ENCODE peak calls at places on chromosomes 1 and 21, in six cellular contexts. One of them, this sample, is unnamed.
A peak's percentile ranks its signal among the peaks of the same experiment; 100 is the strongest.

GRCh38 chr1:60103186-60103585 is 29.6 kb upstream of the C1orf87 start:
- DNase-seq in lung: no peak
- DNase-seq in endodermal cell: no peak
- DNase-seq in neural progenitor cell: no peak
- DNase-seq in fibroblast of lung: peak; percentile 54
- DNase-seq in stomach: no peak
- DNase-seq in this sample: no peak

GRCh38 chr1:234733427-234733826 is 123.4 kb upstream of the IRF2BP2 start:
- DNase-seq in lung: no peak
- DNase-seq in endodermal cell: no peak
- DNase-seq in neural progenitor cell: no peak
- DNase-seq in fibroblast of lung: no peak
- DNase-seq in stomach: no peak
- DNase-seq in this sample: no peak

GRCh38 chr1:22366346-22366745 is 85.3 kb upstream of the ZBTB40 start:
- DNase-seq in lung: no peak
- DNase-seq in endodermal cell: no peak
- DNase-seq in neural progenitor cell: no peak
- DNase-seq in fibroblast of lung: no peak
- DNase-seq in stomach: no peak
- DNase-seq in this sample: no peak

GRCh38 chr1:7454895-7455784 is 316.0 kb upstream of the VAMP3 start:
- DNase-seq in lung: no peak
- DNase-seq in endodermal cell: no peak
- DNase-seq in neural progenitor cell: no peak
- DNase-seq in fibroblast of lung: peak; percentile 75
- DNase-seq in stomach: no peak
- DNase-seq in this sample: no peak

GRCh38 chr1:87129606-87130005 is 199.1 kb upstream of the LMO4 start:
- DNase-seq in lung: no peak
- DNase-seq in endodermal cell: peak; percentile 31
- DNase-seq in neural progenitor cell: no peak
- DNase-seq in fibroblast of lung: no peak
- DNase-seq in stomach: no peak
- DNase-seq in this sample: no peak

GRCh38 chr21:41958886-41959563 is 5.2 kb upstream of the C2CD2 start:
- DNase-seq in lung: no peak
- DNase-seq in endodermal cell: peak; percentile 39
- DNase-seq in neural progenitor cell: no peak
- DNase-seq in fibroblast of lung: no peak
- DNase-seq in stomach: no peak
- DNase-seq in this sample: peak; percentile 87

GRCh38 chr1:12435639-12436344 is 182.2 kb downstream of the DHRS3 start:
- DNase-seq in lung: no peak
- DNase-seq in endodermal cell: no peak
- DNase-seq in neural progenitor cell: no peak
- DNase-seq in fibroblast of lung: peak; percentile 75
- DNase-seq in stomach: no peak
- DNase-seq in this sample: no peak

GRCh38 chr1:159646687-159647086 is 59.1 kb downstream of the APCS start:
- DNase-seq in lung: no peak
- DNase-seq in endodermal cell: no peak
- DNase-seq in neural progenitor cell: no peak
- DNase-seq in fibroblast of lung: no peak
- DNase-seq in stomach: no peak
- DNase-seq in this sample: no peak

GRCh38 chr21:25557170-25557569 is 50.1 kb downstream of the MRPL39 start:
- DNase-seq in lung: no peak
- DNase-seq in endodermal cell: no peak
- DNase-seq in neural progenitor cell: no peak
- DNase-seq in fibroblast of lung: peak; percentile 49
- DNase-seq in stomach: no peak
- DNase-seq in this sample: no peak

GRCh38 chr1:246786606-246787238 is 62.5 kb downstream of the SCCPDH start:
- DNase-seq in lung: no peak
- DNase-seq in endodermal cell: no peak
- DNase-seq in neural progenitor cell: no peak
- DNase-seq in fibroblast of lung: no peak
- DNase-seq in stomach: peak; percentile 33
- DNase-seq in this sample: no peak

GRCh38 chr1:16617778-16618580 is 4.6 kb upstream of the NBPF1 start:
- DNase-seq in lung: peak; percentile 28
- DNase-seq in endodermal cell: peak; percentile 48
- DNase-seq in neural progenitor cell: no peak
- DNase-seq in fibroblast of lung: no peak
- DNase-seq in stomach: peak; percentile 24
- DNase-seq in this sample: no peak

GRCh38 chr1:76940586-76941335 is 73.5 kb downstream of the ST6GALNAC5 start:
- DNase-seq in lung: no peak
- DNase-seq in endodermal cell: no peak
- DNase-seq in neural progenitor cell: no peak
- DNase-seq in fibroblast of lung: no peak
- DNase-seq in stomach: no peak
- DNase-seq in this sample: no peak

GRCh38 chr1:243587823-243588560 is 262.1 kb downstream of the AKT3 start:
- DNase-seq in lung: no peak
- DNase-seq in endodermal cell: no peak
- DNase-seq in neural progenitor cell: no peak
- DNase-seq in fibroblast of lung: no peak
- DNase-seq in stomach: no peak
- DNase-seq in this sample: no peak

GRCh38 chr1:158180741-158181576 is at the start of gene CD1D:
- DNase-seq in lung: peak; percentile 37
- DNase-seq in endodermal cell: peak; percentile 84
- DNase-seq in neural progenitor cell: peak; percentile 77
- DNase-seq in fibroblast of lung: peak; percentile 1
- DNase-seq in stomach: no peak
- DNase-seq in this sample: peak; percentile 21

GRCh38 chr1:202638019-202638887 is 72.0 kb downstream of the SYT2 start:
- DNase-seq in lung: no peak
- DNase-seq in endodermal cell: peak; percentile 67
- DNase-seq in neural progenitor cell: peak; percentile 57
- DNase-seq in fibroblast of lung: no peak
- DNase-seq in stomach: no peak
- DNase-seq in this sample: no peak

GRCh38 chr1:45010855-45011811 is at the start of gene HECTD3:
- DNase-seq in lung: peak; percentile 83
- DNase-seq in endodermal cell: peak; percentile 88
- DNase-seq in neural progenitor cell: peak; percentile 86
- DNase-seq in fibroblast of lung: peak; percentile 70
- DNase-seq in stomach: peak; percentile 85
- DNase-seq in this sample: peak; percentile 83
- TF ChIP-seq CTCF in lung: no peak
- TF ChIP-seq CTCF in endodermal cell: no peak
- TF ChIP-seq CTCF in neural progenitor cell: no peak
- TF ChIP-seq CTCF in fibroblast of lung: no peak
- TF ChIP-seq CTCF in stomach: no peak
- TF ChIP-seq CTCF in this sample: no peak

GRCh38 chr1:25990702-25991395 is 7.0 kb downstream of the PAFAH2 start:
- DNase-seq in lung: no peak
- DNase-seq in endodermal cell: peak; percentile 87
- DNase-seq in neural progenitor cell: no peak
- DNase-seq in fibroblast of lung: no peak
- DNase-seq in stomach: no peak
- DNase-seq in this sample: no peak

GRCh38 chr1:25991937-25992688 is 5.8 kb downstream of the PAFAH2 start:
- DNase-seq in lung: no peak
- DNase-seq in endodermal cell: no peak
- DNase-seq in neural progenitor cell: no peak
- DNase-seq in fibroblast of lung: peak; percentile 61
- DNase-seq in stomach: no peak
- DNase-seq in this sample: no peak

GRCh38 chr1:25992689-25993146 is 5.1 kb downstream of the PAFAH2 start:
- DNase-seq in lung: no peak
- DNase-seq in endodermal cell: no peak
- DNase-seq in neural progenitor cell: no peak
- DNase-seq in fibroblast of lung: no peak
- DNase-seq in stomach: no peak
- DNase-seq in this sample: no peak

GRCh38 chr1:25994402-25994801 is 3.5 kb downstream of the PAFAH2 start:
- DNase-seq in lung: no peak
- DNase-seq in endodermal cell: no peak
- DNase-seq in neural progenitor cell: no peak
- DNase-seq in fibroblast of lung: no peak
- DNase-seq in stomach: no peak
- DNase-seq in this sample: no peak

GRCh38 chr1:25993197-25993951 is 4.5 kb downstream of the PAFAH2 start:
- DNase-seq in lung: no peak
- DNase-seq in endodermal cell: peak; percentile 56
- DNase-seq in neural progenitor cell: no peak
- DNase-seq in fibroblast of lung: no peak
- DNase-seq in stomach: no peak
- DNase-seq in this sample: no peak
- H3K27ac ChIP-seq in lung: no peak overlapping the region
- H3K27ac ChIP-seq in endodermal cell: peak overlapping the region; percentile 5
- H3K27ac ChIP-seq in neural progenitor cell: no peak overlapping the region
- H3K27ac ChIP-seq in fibroblast of lung: no peak overlapping the region
- H3K27ac ChIP-seq in stomach: no peak overlapping the region
- H3K27ac ChIP-seq in this sample: no peak overlapping the region

DNA sequence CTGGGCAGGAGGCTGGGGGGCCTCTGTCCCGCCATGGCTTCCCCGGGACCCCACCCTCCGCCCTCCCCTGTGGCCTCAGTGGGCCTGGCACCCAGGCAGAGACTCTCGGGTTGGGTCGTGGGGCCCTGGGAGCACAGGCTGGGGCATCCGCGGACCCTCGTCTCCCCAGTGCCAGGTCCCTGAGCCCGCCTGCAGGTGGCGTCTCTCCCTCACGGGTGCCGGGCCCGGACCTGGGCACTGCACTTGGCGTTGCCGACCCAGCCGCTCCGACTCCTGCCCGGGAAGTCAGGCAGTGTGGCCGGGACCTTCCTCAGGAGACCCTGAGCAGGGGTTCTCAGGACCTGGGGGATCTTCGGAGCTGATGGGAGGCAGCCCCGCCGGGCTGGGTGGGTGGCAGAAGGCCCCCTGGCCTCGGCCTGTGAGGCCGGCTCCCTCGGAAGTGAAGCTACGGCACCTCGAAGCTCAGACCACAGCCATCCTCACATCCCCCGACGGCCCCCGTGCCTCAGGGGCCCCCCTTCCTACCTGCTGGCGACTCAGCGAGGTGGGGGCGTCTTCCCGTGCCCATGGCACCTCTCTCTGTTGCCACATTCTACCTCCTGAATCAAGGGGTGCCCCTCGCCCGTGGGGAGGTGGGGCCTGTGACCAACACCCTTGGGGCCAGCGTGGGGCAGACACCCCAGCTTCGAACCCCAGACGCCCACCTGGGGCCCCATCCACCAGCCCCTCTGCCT is 6.4 kb upstream of the C1orf159 start:
- DNase-seq in lung: peak; percentile 81
- DNase-seq in endodermal cell: peak; percentile 94
- DNase-seq in neural progenitor cell: peak; percentile 82
- DNase-seq in fibroblast of lung: peak; percentile 45
- DNase-seq in stomach: peak; percentile 90
- DNase-seq in this sample: peak; percentile 84
- TF ChIP-seq CTCF in lung: peak; percentile 92
- TF ChIP-seq CTCF in endodermal cell: peak; percentile 95
- TF ChIP-seq CTCF in neural progenitor cell: peak; percentile 81
- TF ChIP-seq CTCF in fibroblast of lung: peak; percentile 78
- TF ChIP-seq CTCF in stomach: no peak
- TF ChIP-seq CTCF in this sample: peak; percentile 94

GRCh38 chr1:32289256-32289655 is 2.6 kb upstream of the HDAC1 start:
- DNase-seq in lung: no peak
- DNase-seq in endodermal cell: no peak
- DNase-seq in neural progenitor cell: no peak
- DNase-seq in fibroblast of lung: no peak
- DNase-seq in stomach: no peak
- DNase-seq in this sample: no peak

GRCh38 chr1:32286763-32287162 is 5.1 kb upstream of the HDAC1 start:
- DNase-seq in lung: no peak
- DNase-seq in endodermal cell: peak; percentile 70
- DNase-seq in neural progenitor cell: no peak
- DNase-seq in fibroblast of lung: no peak
- DNase-seq in stomach: no peak
- DNase-seq in this sample: no peak

GRCh38 chr1:32291145-32291707 is 657 bp upstream of the HDAC1 start:
- DNase-seq in lung: no peak
- DNase-seq in endodermal cell: no peak
- DNase-seq in neural progenitor cell: no peak
- DNase-seq in fibroblast of lung: peak; percentile 58
- DNase-seq in stomach: no peak
- DNase-seq in this sample: no peak

DNA sequence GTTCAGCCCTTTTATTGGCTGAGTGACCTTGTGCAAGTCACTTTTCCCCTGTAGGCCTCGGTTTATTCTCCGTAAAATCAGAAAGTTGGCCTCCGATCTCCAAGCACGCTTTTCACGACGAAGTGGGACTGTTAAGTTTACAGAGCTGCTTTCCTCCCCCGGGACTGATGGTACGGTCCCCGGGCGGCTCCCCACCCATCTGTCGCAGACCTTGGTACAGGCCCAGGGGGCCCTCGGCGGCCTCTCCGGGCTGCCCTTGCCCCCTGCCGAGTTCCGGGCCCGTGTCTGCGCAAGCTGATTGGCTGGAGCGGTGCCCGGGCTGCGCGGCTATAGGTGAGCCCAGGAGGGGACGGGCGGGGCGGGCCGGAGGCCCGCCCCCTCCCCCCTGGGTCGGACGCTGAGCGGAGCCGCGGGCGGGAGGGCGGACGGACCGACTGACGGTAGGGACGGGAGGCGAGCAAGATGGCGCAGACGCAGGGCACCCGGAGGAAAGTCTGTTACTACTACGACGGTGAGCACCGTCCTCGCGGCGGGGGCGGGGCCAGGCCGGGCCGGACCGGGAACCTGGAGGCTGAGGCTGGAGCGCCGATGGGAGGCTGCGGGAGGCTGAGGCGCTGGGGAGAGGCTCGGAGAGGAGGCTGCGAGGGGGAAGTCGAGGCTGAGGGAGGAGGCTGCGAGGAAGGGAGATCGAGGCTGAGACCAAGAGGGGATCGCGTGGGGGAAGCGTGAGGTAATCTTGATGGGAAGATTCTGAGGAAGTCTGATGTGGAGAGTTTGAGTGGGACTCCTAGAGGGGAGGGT is at the start of gene HDAC1:
- DNase-seq in lung: peak; percentile 97
- DNase-seq in endodermal cell: peak; percentile 97
- DNase-seq in neural progenitor cell: peak; percentile 92
- DNase-seq in fibroblast of lung: peak; percentile 90
- DNase-seq in stomach: peak; percentile 99
- DNase-seq in this sample: peak; percentile 98
- H3K27ac ChIP-seq in lung: peak within 1 kb of the TSS; percentile 88
- H3K27ac ChIP-seq in endodermal cell: peak within 1 kb of the TSS; percentile 6
- H3K27ac ChIP-seq in neural progenitor cell: no peak within 1 kb of the TSS
- H3K27ac ChIP-seq in fibroblast of lung: peak within 1 kb of the TSS; percentile 76
- H3K27ac ChIP-seq in stomach: peak within 1 kb of the TSS; percentile 93
- H3K27ac ChIP-seq in this sample: peak within 1 kb of the TSS; percentile 23